ENCODE peak calls at places on chromosomes 13 and 19, in five cellular contexts. L, U, T, V and Y are unnamed samples.

GRCh38 chr19:1655131-1655981 is 2.9 kb upstream of the TCF3 start:
- DNase-seq in L (no peak), U (no peak), T (no peak), V (no peak), Y (no peak)

GRCh38 chr13:39419866-39420265 is 183.1 kb downstream of the LHFPL6 start:
- DNase-seq in L (no peak), U (no peak), T (no peak), V (no peak), Y (no peak)

GRCh38 chr13:74289861-74290260 is 155.7 kb upstream of the KLF12 start:
- DNase-seq in L (no peak), U (no peak), T (no peak), V (no peak), Y (no peak)

GRCh38 chr19:30236006-30236405 is 136.2 kb upstream of the ZNF536 start:
- DNase-seq in L (peak), U (no peak), T (no peak), V (no peak), Y (no peak)

GRCh38 chr19:53463263-53463662 is 4.3 kb upstream of the ZNF813 start:
- DNase-seq in L (peak), U (no peak), T (peak), V (peak), Y (peak)

GRCh38 chr13:60095300-60095699 is 68.4 kb downstream of the DIAPH3 start:
- DNase-seq in L (no peak), U (no peak), T (no peak), V (no peak), Y (no peak)

GRCh38 chr13:45049478-45049877 is 60.1 kb downstream of the GPALPP1 start:
- DNase-seq in L (no peak), U (no peak), T (no peak), V (no peak), Y (no peak)

GRCh38 chr13:78689011-78689410 is 30.1 kb upstream of the OBI1 start:
- DNase-seq in L (no peak), U (peak), T (peak), V (no peak), Y (peak)

GRCh38 chr13:64459778-64460177 is 2770.4 kb downstream of the PCDH9 start:
- DNase-seq in L (no peak), U (no peak), T (no peak), V (no peak), Y (no peak)

GRCh38 chr13:111117961-111118360 is 2.9 kb downstream of the ARHGEF7 start:
- DNase-seq in L (peak), U (no peak), T (no peak), V (no peak), Y (no peak)

GRCh38 chr13:79779761-79780160 is 298.8 kb downstream of the NDFIP2 start:
- DNase-seq in L (peak), U (peak), T (peak), V (no peak), Y (peak)

GRCh38 chr19:38892841-38893240 is 6.6 kb downstream of the SIRT2 start:
- DNase-seq in L (no peak), U (no peak), T (no peak), V (no peak), Y (no peak)

GRCh38 chr13:41941174-41941573 is 19.7 kb downstream of the VWA8 start:
- DNase-seq in L (no peak), U (no peak), T (no peak), V (no peak), Y (peak)

GRCh38 chr13:46660408-46660807 is 107.4 kb downstream of the LRCH1 start:
- DNase-seq in L (no peak), U (no peak), T (no peak), V (no peak), Y (no peak)

DNA sequence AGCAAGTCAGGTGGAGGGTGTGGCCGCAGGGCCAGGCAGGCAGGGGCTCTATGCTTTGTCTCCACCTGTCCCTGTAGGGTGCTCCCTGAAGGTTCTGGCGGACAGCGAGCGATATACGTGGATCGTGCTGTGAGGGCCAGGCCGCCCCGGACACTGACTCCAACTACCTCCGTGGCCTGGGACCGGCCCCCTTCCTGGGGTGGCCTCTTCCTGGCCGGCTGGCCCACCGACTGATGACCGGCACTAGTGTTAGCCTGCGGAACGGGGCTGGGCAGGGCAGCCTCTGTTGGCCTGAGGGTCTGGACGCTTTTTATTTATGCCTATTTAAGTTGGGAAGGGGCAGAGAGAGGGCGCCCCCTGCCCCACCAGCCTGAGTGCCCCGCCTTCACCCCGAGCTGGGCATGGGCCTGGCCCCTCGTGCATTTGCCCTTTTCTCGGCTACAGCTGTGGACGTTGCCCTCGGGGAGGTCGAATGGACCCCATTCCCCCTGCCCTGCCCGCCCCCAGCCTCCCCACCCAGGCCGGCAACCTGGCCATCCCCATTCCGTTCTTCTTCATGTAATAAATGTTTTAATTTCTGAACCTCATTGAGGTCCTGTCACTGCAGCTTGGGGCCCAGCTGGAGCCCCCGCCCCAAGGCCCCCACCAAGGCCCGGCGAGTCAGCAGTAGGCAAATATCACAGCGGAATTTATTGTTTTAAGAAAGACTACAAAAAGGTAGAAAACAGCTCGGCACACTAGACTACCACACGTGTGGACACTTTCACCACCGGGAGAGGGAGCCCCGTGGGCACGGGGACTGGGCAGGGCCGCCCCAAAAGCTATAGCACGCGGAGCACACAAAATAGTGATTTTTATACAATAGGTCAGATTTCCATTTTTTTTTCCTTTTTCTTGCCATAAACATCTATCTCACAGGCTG is 8.8 kb downstream of the DCAF15 start:
- DNase-seq in L (no peak), U (no peak), T (no peak), V (no peak), Y (no peak)
- TF ChIP-seq CTCF in L (no peak), U (no peak), T (no peak), V (no peak), Y (peak)

GRCh38 chr13:54433511-54434206 is 1405.0 kb downstream of the OLFM4 start:
- DNase-seq in L (no peak), U (no peak), T (no peak), V (peak), Y (no peak)
- H3K4me3 ChIP-seq in L (no peak), U (no peak), T (no peak), V (no peak), Y (no peak)

GRCh38 chr19:15264061-15264932 is 32.0 kb upstream of the EPHX3 start:
- DNase-seq in L (peak), U (peak), T (peak), V (peak), Y (peak)
- TF ChIP-seq CTCF in L (peak), U (peak), T (peak), V (peak), Y (peak)

GRCh38 chr19:12034610-12035009 is 869 bp downstream of the ZNF433 start:
- DNase-seq in L (no peak), U (no peak), T (peak), V (no peak), Y (peak)
- H3K4me3 ChIP-seq in L (peak), U (no peak), T (peak), V (peak), Y (peak)

GRCh38 chr19:36379510-36379819 is 464 bp upstream of the ZFP14 start:
- DNase-seq in L (no peak), U (no peak), T (no peak), V (no peak), Y (no peak)

GRCh38 chr19:36373638-36374156 is 5.3 kb downstream of the ZFP14 start:
- DNase-seq in L (no peak), U (no peak), T (no peak), V (no peak), Y (no peak)

GRCh38 chr19:36377541-36378178 is 1.3 kb downstream of the ZFP14 start:
- DNase-seq in L (no peak), U (peak), T (no peak), V (no peak), Y (no peak)

GRCh38 chr19:36378625-36379509 is at the start of gene ZFP14:
- DNase-seq in L (peak), U (peak), T (peak), V (peak), Y (peak)
- TF ChIP-seq CTCF in L (peak), U (no peak), T (peak), V (no peak), Y (peak)